ENCODE peak calls at places on chromosomes 7 and 10, in seven cellular contexts. P, N, S, D, C, E and V are unnamed samples.

GRCh38 chr7:47678641-47679380 is 96.9 kb upstream of the TNS3 start:
- DNase-seq in P (no peak), N (no peak), S (no peak), D (no peak), C (no peak), E (no peak), V (no peak)

GRCh38 chr7:47458057-47458456 is 123.9 kb downstream of the TNS3 start:
- DNase-seq in P (no peak), N (peak; percentile 84), S (no peak), D (no peak), C (peak; percentile 99), E (peak; percentile 82), V (no peak)

GRCh38 chr7:72337822-72338167 is 74.3 kb downstream of the CALN1 start:
- DNase-seq in P (no peak), N (no peak), S (no peak), D (no peak), C (no peak), E (no peak), V (no peak)

GRCh38 chr7:77657427-77658331 is 38.6 kb upstream of the RSBN1L start:
- DNase-seq in P (peak; percentile 73), N (peak; percentile 69), S (no peak), D (peak; percentile 53), C (peak; percentile 43), E (peak; percentile 68), V (peak; percentile 93)

GRCh38 chr7:33937871-33938270 is 32.5 kb downstream of the BMPER start:
- DNase-seq in P (no peak), N (no peak), S (no peak), D (no peak), C (no peak), E (no peak), V (no peak)

GRCh38 chr10:5550621-5551530 is 26.1 kb downstream of the CALML3 start:
- DNase-seq in P (peak; percentile 65), N (no peak), S (no peak), D (peak; percentile 78), C (peak; percentile 53), E (no peak), V (peak; percentile 46)

GRCh38 chr10:53699684-53700083 is 927.1 kb upstream of the MBL2 start:
- DNase-seq in P (no peak), N (no peak), S (no peak), D (no peak), C (no peak), E (no peak), V (no peak)

GRCh38 chr7:142357953-142358520 is 100.2 kb upstream of the PRSS58 start:
- DNase-seq in P (peak; percentile 54), N (peak; percentile 87), S (no peak), D (peak; percentile 84), C (peak; percentile 83), E (peak; percentile 87), V (peak; percentile 55)

GRCh38 chr10:117218654-117219053 is 21.4 kb downstream of the KCNK18 start:
- DNase-seq in P (peak; percentile 29), N (peak; percentile 64), S (no peak), D (no peak), C (no peak), E (no peak), V (no peak)

GRCh38 chr7:158534598-158534997 is 53.0 kb downstream of the PTPRN2 start:
- DNase-seq in P (no peak), N (no peak), S (no peak), D (no peak), C (no peak), E (no peak), V (no peak)

GRCh38 chr10:123136806-123137642 is 1.3 kb downstream of the HMX3 start:
- DNase-seq in P (no peak), N (no peak), S (no peak), D (no peak), C (no peak), E (peak; percentile 35), V (no peak)

GRCh38 chr7:67937717-67938191 is 941.1 kb downstream of the TYW1 start:
- DNase-seq in P (no peak), N (no peak), S (no peak), D (peak; percentile 49), C (peak; percentile 1), E (peak; percentile 91), V (no peak)

GRCh38 chr10:43295436-43295835 is 28.6 kb upstream of the RASGEF1A start:
- DNase-seq in P (no peak), N (no peak), S (no peak), D (no peak), C (no peak), E (no peak), V (no peak)

GRCh38 chr10:72013202-72013945 is 49.2 kb downstream of the CHST3 start:
- DNase-seq in P (no peak), N (peak; percentile 9), S (peak; percentile 18), D (no peak), C (no peak), E (no peak), V (no peak)

GRCh38 chr10:104329754-104330153 is 8.5 kb downstream of the ITPRIP start:
- DNase-seq in P (no peak), N (no peak), S (no peak), D (peak; percentile 80), C (peak; percentile 84), E (peak; percentile 80), V (no peak)

GRCh38 chr7:26360606-26361005 is 68.9 kb downstream of the SNX10 start:
- DNase-seq in P (no peak), N (no peak), S (no peak), D (no peak), C (no peak), E (no peak), V (peak; percentile 57)

GRCh38 chr7:127534636-127535035 is 50.8 kb downstream of the GCC1 start:
- DNase-seq in P (no peak), N (no peak), S (no peak), D (no peak), C (no peak), E (no peak), V (no peak)

GRCh38 chr7:116809636-116810266 is 52.6 kb upstream of the CAPZA2 start:
- DNase-seq in P (peak; percentile 82), N (peak; percentile 58), S (no peak), D (peak; percentile 77), C (peak; percentile 77), E (peak; percentile 93), V (peak; percentile 22)